ENCODE peak calls at places on chromosomes 5 and 9, in five cellular contexts. F is HL-60, U is HCT116, I is prostate gland, Y is GM23338. X is an unnamed sample.

GRCh38 chr5:78360674-78361225 is 333 bp downstream of the SCAMP1 start:
- DNase-seq in U (no peak), F (peak), I (peak), Y (no peak), X (no peak)

GRCh38 chr9:137786511-137786920 is 91.1 kb upstream of the CACNA1B start:
- DNase-seq in U (no peak), Y (no peak), F (no peak), I (no peak), X (no peak)

GRCh38 chr5:148372331-148372730 is 11.4 kb upstream of the FBXO38 start:
- DNase-seq in Y (no peak), I (no peak), F (no peak), U (no peak), X (no peak)

GRCh38 chr9:134382733-134383132 is 56.5 kb downstream of the RXRA start:
- DNase-seq in F (no peak), U (no peak), I (no peak), Y (no peak), X (no peak)

GRCh38 chr5:98258939-98259338 is 514.5 kb upstream of the RGMB start:
- DNase-seq in I (no peak), F (no peak), Y (no peak), U (no peak), X (no peak)

GRCh38 chr9:131500939-131501541 is 1.7 kb upstream of the POMT1 start:
- DNase-seq in I (no peak), U (no peak), F (peak), Y (no peak), X (peak)

GRCh38 chr9:4755026-4755609 is 14.1 kb upstream of the AK3 start:
- DNase-seq in F (no peak), Y (no peak), U (no peak), I (no peak), X (no peak)

GRCh38 chr5:337565-338130 is 16.1 kb downstream of the AHRR start:
- DNase-seq in I (no peak), U (peak), Y (peak), F (no peak), X (no peak)

GRCh38 chr9:36286388-36286787 is 28.1 kb upstream of the GNE start:
- DNase-seq in I (no peak), F (no peak), Y (no peak), U (no peak), X (no peak)

GRCh38 chr5:134174841-134175839 is 1.6 kb downstream of the SKP1 start:
- DNase-seq in U (no peak), F (no peak), I (no peak), Y (peak), X (no peak)

GRCh38 chr9:97934321-97935115 is 3.5 kb downstream of the HEMGN start:
- DNase-seq in Y (peak), U (no peak), F (no peak), I (no peak), X (peak)

GRCh38 chr5:168612123-168612522 is 33.0 kb upstream of the PANK3 start:
- DNase-seq in Y (no peak), I (no peak), F (no peak), U (no peak), X (no peak)

GRCh38 chr5:137453476-137454080 is 45.5 kb downstream of the SPOCK1 start:
- DNase-seq in I (no peak), F (no peak), U (peak), Y (peak), X (peak)

GRCh38 chr5:25862276-25862675 is 1176.1 kb downstream of the CDH9 start:
- DNase-seq in I (no peak), Y (peak), F (no peak), U (no peak), X (no peak)

GRCh38 chr9:35606138-35606504 is 1.1 kb downstream of the TESK1 start:
- DNase-seq in I (no peak), Y (no peak), F (no peak), U (no peak), X (no peak)

GRCh38 chr5:151692312-151692711 is 5.6 kb upstream of the SPARC start:
- DNase-seq in Y (no peak), U (no peak), I (no peak), F (no peak), X (no peak)

GRCh38 chr5:156815988-156816599 is 34.0 kb upstream of the PPP1R2B start:
- DNase-seq in U (no peak), F (no peak), Y (peak), I (no peak), X (peak)

GRCh38 chr5:138789771-138790242 is 36.6 kb downstream of the CTNNA1 start:
- DNase-seq in I (no peak), F (no peak), U (peak), Y (peak), X (peak)

GRCh38 chr5:146203872-146204192 is 427 bp downstream of the RBM27 start:
- DNase-seq in U (no peak), I (no peak), Y (no peak), F (no peak), X (no peak)

GRCh38 chr9:134689320-134690181 is 47.9 kb downstream of the COL5A1 start:
- DNase-seq in I (peak), U (peak), Y (peak), F (peak), X (no peak)

GRCh38 chr9:12699529-12699928 is 6.3 kb downstream of the TYRP1 start:
- DNase-seq in U (no peak), I (no peak), Y (peak), F (no peak), X (no peak)

GRCh38 chr9:107528686-107529085 is 39.1 kb upstream of the KLF4 start:
- DNase-seq in F (no peak), I (no peak), U (no peak), Y (no peak), X (no peak)

GRCh38 chr9:121725008-121725795 is 73.8 kb downstream of the DAB2IP start:
- DNase-seq in U (no peak), I (peak), Y (no peak), F (no peak), X (no peak)

GRCh38 chr9:27732494-27732893 is 159.2 kb upstream of the C9orf72 start:
- DNase-seq in U (no peak), I (no peak), Y (no peak), F (no peak), X (no peak)

GRCh38 chr9:88989961-88990570 is 1.2 kb upstream of the S1PR3 start:
- DNase-seq in Y (peak), U (no peak), I (no peak), F (no peak), X (no peak)

GRCh38 chr5:126368239-126368812 is 54.9 kb upstream of the GRAMD2B start:
- DNase-seq in F (no peak), I (peak), U (no peak), Y (peak), X (no peak)

GRCh38 chr9:20144255-20144654 is 355.4 kb upstream of the SLC24A2 start:
- DNase-seq in U (no peak), F (no peak), I (no peak), Y (no peak), X (no peak)

GRCh38 chr9:99162759-99163364 is 57.9 kb downstream of the TGFBR1 start:
- DNase-seq in Y (peak), U (peak), I (no peak), F (no peak), X (peak)

GRCh38 chr9:69376651-69377050 is 51.6 kb downstream of the ENTREP1 start:
- DNase-seq in F (no peak), Y (no peak), I (no peak), U (no peak), X (no peak)

GRCh38 chr9:89410709-89411111 is 87.2 kb downstream of the SEMA4D start:
- DNase-seq in I (no peak), Y (peak), U (no peak), F (no peak), X (no peak)

GRCh38 chr9:36902063-36902735 is 131.9 kb downstream of the PAX5 start:
- DNase-seq in U (no peak), F (no peak), I (no peak), Y (no peak), X (no peak)

GRCh38 chr9:82021198-82021597 is 32.6 kb downstream of the SPATA31D1 start:
- DNase-seq in F (no peak), U (peak), Y (no peak), I (peak), X (no peak)

GRCh38 chr5:133930061-133930823 is 38.2 kb downstream of the C5orf15 start:
- DNase-seq in Y (no peak), F (no peak), I (no peak), U (no peak), X (no peak)

DNA sequence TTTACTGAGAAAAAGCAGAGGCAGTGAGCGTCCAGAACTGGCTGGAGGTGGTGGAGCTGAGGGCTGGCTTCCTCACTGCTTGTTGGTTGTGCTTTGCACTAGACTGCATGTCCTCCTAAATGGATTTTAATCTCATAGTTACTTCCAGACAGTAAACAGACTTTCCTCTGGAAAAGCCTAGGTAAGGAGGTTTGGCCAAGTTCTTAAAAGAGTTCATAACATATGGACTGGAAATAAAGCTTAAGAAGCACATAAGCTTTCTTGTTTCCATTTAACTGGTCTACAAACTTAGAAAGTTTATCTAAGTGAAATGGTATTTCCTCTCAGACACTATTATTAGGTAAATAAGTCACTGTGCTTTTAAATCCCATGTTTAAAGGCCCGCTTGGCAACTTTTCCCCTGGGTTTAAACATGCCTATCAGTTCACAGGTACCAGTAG is 2.0 kb downstream of the ASPN start:
- DNase-seq in Y (no peak), F (no peak), I (peak), U (no peak), X (no peak)
- H3K4me3 ChIP-seq in Y (peak), F (no peak), I (no peak), U (no peak), X (no peak)

DNA sequence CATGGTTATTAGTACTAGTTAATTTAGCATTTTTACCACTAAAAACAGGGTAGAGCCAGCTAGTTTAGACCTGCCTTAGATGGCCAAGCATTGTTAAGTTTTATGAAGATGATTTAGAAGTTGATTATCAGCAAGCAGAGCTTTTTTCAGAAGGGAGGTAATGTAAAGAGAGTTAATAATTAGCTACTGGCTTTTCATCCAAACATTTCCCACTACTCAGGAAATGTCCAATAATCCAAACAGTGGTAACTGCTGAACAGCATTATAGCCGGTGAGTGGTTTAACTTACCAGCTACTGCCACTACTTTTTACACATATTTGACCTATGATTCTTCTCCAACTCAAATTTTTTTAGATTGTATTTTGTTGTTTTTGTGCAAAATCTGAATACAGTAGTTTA is 1.7 kb downstream of the ITGA1 start:
- DNase-seq in I (no peak), U (no peak), Y (no peak), F (no peak), X (no peak)
- H3K4me3 ChIP-seq in I (peak), U (no peak), Y (peak), F (no peak), X (no peak)

DNA sequence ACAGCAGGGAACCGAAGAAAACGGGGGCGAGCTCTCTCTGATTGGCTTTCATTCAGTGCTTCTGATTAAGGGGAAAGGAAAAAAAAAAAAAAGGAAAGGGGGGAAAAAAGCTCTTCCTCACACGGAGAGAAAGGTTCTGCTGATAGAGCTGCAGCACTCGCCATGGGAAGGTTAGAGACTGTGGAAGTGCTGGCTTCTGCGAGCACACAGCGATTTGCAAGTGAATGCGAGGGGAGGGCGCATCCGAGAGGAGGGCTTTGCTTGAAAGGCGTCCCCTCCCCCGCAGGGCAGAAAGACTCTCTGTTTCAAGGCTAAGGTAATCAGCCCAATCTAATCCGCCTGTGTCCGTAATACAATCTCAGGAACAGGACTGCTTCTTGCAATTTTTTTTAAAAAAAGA is at the start of gene CDH10:
- DNase-seq in Y (peak), I (no peak), U (no peak), F (no peak), X (no peak)
- H3K4me3 ChIP-seq in Y (peak), I (peak), U (no peak), F (no peak), X (no peak)

DNA sequence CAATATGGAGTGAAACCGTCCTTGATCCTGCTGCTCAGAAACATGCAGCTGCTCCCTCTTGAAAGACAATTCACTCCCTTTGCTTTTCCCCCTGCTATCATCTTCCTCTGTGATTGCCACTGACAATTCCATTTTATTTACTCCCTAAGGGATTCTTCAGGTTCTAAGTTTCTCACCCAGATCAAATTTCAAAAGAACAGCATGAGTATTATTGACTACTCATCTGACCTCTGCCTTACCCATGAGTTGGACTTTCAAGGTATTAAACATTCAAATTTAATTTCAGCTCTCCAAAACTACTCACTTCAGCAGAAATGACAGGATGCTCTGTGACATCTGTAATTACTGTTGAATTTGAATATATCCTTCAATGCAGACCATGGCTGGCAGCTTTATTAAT is 236.5 kb upstream of the HAPLN1 start:
- DNase-seq in I (no peak), U (no peak), Y (peak), F (no peak), X (no peak)
- H3K4me3 ChIP-seq in I (no peak), U (no peak), Y (no peak), F (no peak), X (no peak)

DNA sequence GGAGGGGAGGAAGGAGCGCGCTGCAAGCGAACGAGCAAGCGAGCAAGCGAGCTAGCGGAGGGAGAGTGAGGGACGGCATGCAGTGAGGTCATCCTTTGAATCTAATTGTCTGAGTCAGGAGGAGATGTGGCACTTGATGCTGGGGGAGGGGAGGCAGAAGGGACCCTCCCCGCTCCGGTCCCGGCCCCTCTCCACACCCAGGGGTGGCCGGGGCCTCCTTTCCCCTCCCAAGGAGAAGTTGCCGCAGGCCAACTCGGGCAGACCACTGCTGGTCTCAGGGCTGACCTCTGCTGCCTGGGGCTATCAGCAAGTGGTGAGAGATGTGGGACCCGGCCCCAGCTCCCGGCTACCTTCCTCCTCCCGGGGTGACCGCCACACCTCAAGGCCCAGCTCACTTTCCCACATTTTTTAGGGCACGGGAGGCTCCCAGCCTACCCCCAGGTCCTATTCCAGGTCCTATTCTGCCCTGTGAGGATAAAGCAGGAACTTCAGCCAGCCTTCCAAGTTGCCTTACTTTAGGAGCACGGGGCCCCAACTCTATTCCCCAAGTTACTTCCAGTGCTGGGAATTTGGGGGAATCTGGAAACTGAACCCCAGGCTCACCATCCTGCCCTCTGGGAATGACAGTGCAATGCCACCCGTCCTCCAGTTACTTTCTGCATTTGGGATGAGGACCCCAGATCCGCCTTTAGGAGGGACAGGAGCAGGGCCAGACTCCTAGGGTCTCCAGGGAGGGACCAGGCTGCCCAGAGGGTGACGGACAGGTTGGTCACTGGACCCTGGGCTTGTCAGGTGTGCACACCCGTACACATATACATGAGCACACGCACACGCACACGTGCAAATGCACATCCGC is 11.1 kb downstream of the CNTFR start:
- DNase-seq in U (no peak), F (no peak), Y (peak), I (no peak), X (no peak)
- H3K4me3 ChIP-seq in U (no peak), F (no peak), Y (peak), I (peak), X (no peak)

DNA sequence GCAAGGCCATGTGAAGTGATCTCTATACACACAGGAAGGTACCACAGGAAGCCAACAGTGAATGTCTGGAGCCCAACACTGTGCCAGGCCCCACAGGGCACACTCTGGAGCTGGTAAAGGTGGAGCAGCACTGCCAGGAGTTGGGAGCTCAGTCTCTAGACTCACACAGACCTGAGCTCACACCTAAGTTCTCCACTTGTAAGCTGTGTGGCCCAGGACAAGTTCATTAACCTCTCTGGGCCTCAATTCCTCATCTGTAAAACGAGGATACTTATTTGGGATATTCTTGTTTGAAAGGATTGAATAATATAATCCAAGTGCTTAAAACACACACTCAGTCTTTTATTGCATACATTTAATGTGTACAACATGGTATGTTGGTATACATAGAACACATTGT is 60.6 kb upstream of the IQGAP2 start:
- DNase-seq in I (no peak), Y (no peak), U (no peak), F (no peak), X (no peak)
- H3K4me3 ChIP-seq in I (no peak), Y (no peak), U (no peak), F (no peak), X (no peak)

GRCh38 chr5:140040358-140040757 is 2.7 kb downstream of the NRG2 start:
- DNase-seq in I (no peak), F (no peak), U (no peak), Y (no peak), X (no peak)
- H3K4me3 ChIP-seq in I (no peak), F (no peak), U (no peak), Y (no peak), X (no peak)

GRCh38 chr5:154849791-154850201 is 607 bp downstream of the FAXDC2 start:
- DNase-seq in I (no peak), U (no peak), F (no peak), Y (no peak), X (no peak)

GRCh38 chr5:154849261-154849660 is 1.1 kb downstream of the FAXDC2 start:
- DNase-seq in F (no peak), Y (no peak), U (no peak), I (no peak), X (no peak)

GRCh38 chr5:154851351-154851750 is 948 bp upstream of the FAXDC2 start:
- DNase-seq in U (no peak), F (no peak), Y (no peak), I (no peak), X (no peak)

GRCh38 chr5:154844800-154845199 is 5.6 kb downstream of the FAXDC2 start:
- DNase-seq in Y (no peak), U (no peak), F (no peak), I (no peak), X (no peak)

GRCh38 chr5:154850255-154851062 is at the start of gene FAXDC2:
- DNase-seq in Y (peak), F (peak), U (no peak), I (peak), X (no peak)
- H3K4me3 ChIP-seq in Y (peak), F (no peak), U (no peak), I (peak), X (no peak)

DNA sequence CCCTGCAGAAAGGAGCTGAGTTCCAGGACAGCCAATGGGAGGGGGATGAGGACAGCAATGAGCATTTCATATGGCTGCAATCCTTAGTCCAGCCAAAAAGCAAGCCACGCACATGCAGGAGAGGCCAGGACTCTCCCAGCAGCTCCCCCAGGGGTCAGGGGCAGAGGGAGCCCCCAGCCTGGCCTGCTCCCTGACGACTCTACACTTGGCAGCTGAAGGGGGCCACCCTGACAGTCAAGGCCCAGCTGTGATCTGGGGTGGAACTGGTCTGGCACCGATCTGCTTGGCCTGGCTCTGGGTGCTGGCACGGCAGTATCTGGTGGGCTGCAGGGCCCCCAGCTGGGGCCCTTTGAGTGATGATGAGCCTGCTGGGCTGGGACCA is 118.1 kb downstream of the ADAMTS2 start:
- DNase-seq in Y (no peak), U (no peak), I (no peak), F (no peak), X (no peak)
- H3K4me3 ChIP-seq in Y (no peak), U (no peak), I (no peak), F (no peak), X (no peak)

X was measured in Jurkat, Clone E6-1.